ENCODE peak calls at places on chromosome 16, in five cellular contexts. D is spleen, U is NCI-H1092, X is ACHN, T is WTC11. A is an unnamed sample.

GRCh38 chr16:27726621-27727275 is 176.8 kb downstream of the KATNIP start:
- DNase-seq in D (no peak), U (no peak), X (no peak), T (no peak), A (no peak)

GRCh38 chr16:57736419-57737281 is 1.1 kb downstream of the KATNB1 start:
- DNase-seq in D (peak), U (peak), X (peak), T (peak), A (peak)

GRCh38 chr16:52383640-52384292 is 163.2 kb downstream of the TOX3 start:
- DNase-seq in D (no peak), U (peak), X (no peak), T (no peak), A (no peak)

GRCh38 chr16:4376126-4376819 is 4.6 kb downstream of the VASN start:
- DNase-seq in D (peak), U (no peak), X (no peak), T (peak), A (peak)

GRCh38 chr16:2047330-2048115 is at the start of the genes NTHL1 and TSC2:
- DNase-seq in D (peak), U (peak), X (peak), T (peak), A (peak)

GRCh38 chr16:622920-623280 is 7.9 kb upstream of the WFIKKN1 start:
- DNase-seq in D (peak), U (no peak), X (no peak), T (no peak), A (no peak)

GRCh38 chr16:24977673-24978065 is 37.5 kb downstream of the ARHGAP17 start:
- DNase-seq in D (no peak), U (no peak), X (peak), T (no peak), A (no peak)

GRCh38 chr16:87809150-87809902 is 43.5 kb upstream of the KLHDC4 start:
- DNase-seq in D (no peak), U (no peak), X (no peak), T (no peak), A (no peak)

GRCh38 chr16:12557808-12558207 is 245.9 kb downstream of the CPPED1 start:
- DNase-seq in D (no peak), U (no peak), X (no peak), T (no peak), A (peak)

GRCh38 chr16:709651-710499 is 4.3 kb upstream of the FBXL16 start:
- DNase-seq in D (no peak), U (peak), X (peak), T (peak), A (peak)

GRCh38 chr16:79599837-79600635 is 501 bp downstream of the MAF start:
- DNase-seq in D (peak), U (peak), X (peak), T (peak), A (peak)

GRCh38 chr16:10168258-10168657 is 14.0 kb downstream of the GRIN2A start:
- DNase-seq in D (no peak), U (no peak), X (peak), T (no peak), A (no peak)

GRCh38 chr16:54443839-54444238 is 157.3 kb upstream of the IRX3 start:
- DNase-seq in D (no peak), U (no peak), X (no peak), T (no peak), A (no peak)

GRCh38 chr16:31487720-31488629 is 5.1 kb downstream of the SLC5A2 start:
- DNase-seq in D (peak), U (peak), X (peak), T (peak), A (peak)

GRCh38 chr16:72856797-72857196 is 191.1 kb downstream of the ZFHX3 start:
- DNase-seq in D (no peak), U (peak), X (peak), T (peak), A (peak)

GRCh38 chr16:19348578-19349315 is 63.2 kb downstream of the CLEC19A start:
- DNase-seq in D (no peak), U (peak), X (no peak), T (peak), A (peak)

GRCh38 chr16:3171181-3171854 is 16.7 kb upstream of the OR1F1 start:
- DNase-seq in D (peak), U (no peak), X (no peak), T (peak), A (peak)

GRCh38 chr16:49837673-49838360 is 18.1 kb downstream of the ZNF423 start:
- DNase-seq in D (no peak), U (no peak), X (no peak), T (no peak), A (no peak)

GRCh38 chr16:88078111-88078775 is 127.0 kb downstream of the BANP start:
- DNase-seq in D (peak), U (no peak), X (no peak), T (no peak), A (no peak)

GRCh38 chr16:31461921-31462804 is 2.9 kb downstream of the ARMC5 start:
- DNase-seq in D (peak), U (no peak), X (no peak), T (no peak), A (no peak)

GRCh38 chr16:592518-593306 is 2.8 kb downstream of the RAB40C start:
- DNase-seq in D (peak), U (peak), X (no peak), T (no peak), A (no peak)

GRCh38 chr16:86245351-86245750 is 265.0 kb upstream of the FOXF1 start:
- DNase-seq in D (no peak), U (no peak), X (no peak), T (no peak), A (no peak)

GRCh38 chr16:28610595-28611270 is 889 bp upstream of the SULT1A1 start:
- DNase-seq in D (peak), U (no peak), X (no peak), T (no peak), A (no peak)

GRCh38 chr16:10736926-10737625 is 6.6 kb upstream of the NUBP1 start:
- DNase-seq in D (no peak), U (peak), X (peak), T (peak), A (peak)

GRCh38 chr16:55212791-55213190 is 111.2 kb upstream of the IRX6 start:
- DNase-seq in D (no peak), U (no peak), X (no peak), T (no peak), A (no peak)

GRCh38 chr16:89024546-89024945 is 47.5 kb upstream of the CBFA2T3 start:
- DNase-seq in D (peak), U (no peak), X (no peak), T (peak), A (no peak)

GRCh38 chr16:15607700-15608396 is 35.1 kb downstream of the MARF1 start:
- DNase-seq in D (peak), U (no peak), X (no peak), T (no peak), A (no peak)

GRCh38 chr16:80518436-80518835 is 22.4 kb upstream of the DYNLRB2 start:
- DNase-seq in D (no peak), U (no peak), X (no peak), T (no peak), A (no peak)

GRCh38 chr16:67719778-67720144 is 645 bp upstream of the GFOD2 start:
- DNase-seq in D (peak), U (no peak), X (peak), T (no peak), A (peak)

GRCh38 chr16:72924487-72924886 is 123.4 kb downstream of the ZFHX3 start:
- DNase-seq in D (peak), U (no peak), X (no peak), T (no peak), A (no peak)

GRCh38 chr16:9845661-9846361 is 336.4 kb downstream of the GRIN2A start:
- DNase-seq in D (no peak), U (no peak), X (no peak), T (no peak), A (no peak)

A was measured in neural progenitor cell.